ENCODE peak calls at places on chromosome 7, in seven cellular contexts. J, X, F, E, L, B and C are unnamed samples.

GRCh38 chr7:108368466-108368865 is 87.8 kb downstream of the NRCAM start:
- DNase-seq in J (no peak), F (no peak), X (no peak), L (no peak), E (no peak), B (no peak), C (no peak)

GRCh38 chr7:17269345-17270221 is 28.9 kb upstream of the AHR start:
- DNase-seq in F (no peak), E (no peak), B (no peak), L (no peak), X (no peak), J (no peak), C (no peak)

GRCh38 chr7:142584765-142585164 is 164.5 kb upstream of the PRSS1 start:
- DNase-seq in E (no peak), F (no peak), X (no peak), L (no peak), J (no peak), B (no peak), C (no peak)

GRCh38 chr7:134778941-134779740 is at the start of gene CALD1:
- DNase-seq in L (no peak), X (peak), J (peak), F (peak), B (peak), E (peak), C (no peak)

GRCh38 chr7:141317033-141317585 is 234.1 kb upstream of the AGK start:
- DNase-seq in B (no peak), L (no peak), E (no peak), J (no peak), F (no peak), X (no peak), C (no peak)

GRCh38 chr7:130632111-130632510 is 36.4 kb downstream of the COPG2 start:
- DNase-seq in L (no peak), B (no peak), F (no peak), X (no peak), J (peak), E (peak), C (no peak)

GRCh38 chr7:4607321-4607729 is 74.8 kb upstream of the FOXK1 start:
- DNase-seq in E (no peak), J (no peak), L (no peak), B (no peak), X (no peak), F (peak), C (no peak)

GRCh38 chr7:154765118-154765517 is 237.8 kb downstream of the PAXIP1 start:
- DNase-seq in B (no peak), F (no peak), E (no peak), J (no peak), L (no peak), X (no peak), C (no peak)

GRCh38 chr7:93592588-93593266 is 18.2 kb upstream of the CALCR start:
- DNase-seq in L (no peak), E (no peak), J (no peak), B (no peak), X (no peak), F (no peak), C (no peak)

GRCh38 chr7:143261901-143262300 is 1.3 kb upstream of the GSTK1 start:
- DNase-seq in E (no peak), B (no peak), J (no peak), L (no peak), X (no peak), F (no peak), C (no peak)

GRCh38 chr7:77537136-77537594 is at the start of gene PTPN12:
- DNase-seq in F (no peak), L (peak), E (no peak), J (no peak), X (no peak), B (no peak), C (peak)

GRCh38 chr7:47400001-47400400 is 181.9 kb downstream of the TNS3 start:
- DNase-seq in F (no peak), X (no peak), J (no peak), E (no peak), B (no peak), L (no peak), C (no peak)

GRCh38 chr7:2355079-2356008 is 717 bp downstream of the EIF3B start:
- DNase-seq in F (no peak), B (no peak), J (no peak), E (peak), X (no peak), L (no peak), C (no peak)